ENCODE peak calls at places on chromosomes 11 and 22, in five cellular contexts. One of them, this sample, is unnamed.

GRCh38 chr11:83006877-83007330 is 64.8 kb downstream of the RAB30 start:
- DNase-seq in heart right ventricle: no peak
- DNase-seq in lower leg skin: no peak
- DNase-seq in A549: no peak
- DNase-seq in lower lobe of right lung: no peak
- DNase-seq in this sample: no peak

GRCh38 chr22:41913842-41914534 is 886 bp downstream of the SHISA8 start:
- DNase-seq in heart right ventricle: no peak
- DNase-seq in lower leg skin: no peak
- DNase-seq in A549: no peak
- DNase-seq in lower lobe of right lung: no peak
- DNase-seq in this sample: no peak

GRCh38 chr11:10742460-10743208 is 8.4 kb upstream of the CTR9 start:
- DNase-seq in heart right ventricle: no peak
- DNase-seq in lower leg skin: no peak
- DNase-seq in A549: no peak
- DNase-seq in lower lobe of right lung: no peak
- DNase-seq in this sample: no peak

GRCh38 chr11:118147502-118147901 is 5.1 kb downstream of the SCN4B start:
- DNase-seq in heart right ventricle: no peak
- DNase-seq in lower leg skin: no peak
- DNase-seq in A549: no peak
- DNase-seq in lower lobe of right lung: no peak
- DNase-seq in this sample: no peak

GRCh38 chr11:70645537-70645936 is 247.2 kb downstream of the CTTN start:
- DNase-seq in heart right ventricle: no peak
- DNase-seq in lower leg skin: no peak
- DNase-seq in A549: no peak
- DNase-seq in lower lobe of right lung: no peak
- DNase-seq in this sample: no peak

GRCh38 chr11:104728927-104729326 is 169.3 kb downstream of the CASP12 start:
- DNase-seq in heart right ventricle: no peak
- DNase-seq in lower leg skin: no peak
- DNase-seq in A549: no peak
- DNase-seq in lower lobe of right lung: no peak
- DNase-seq in this sample: no peak

GRCh38 chr11:119671048-119671447 is 58.0 kb downstream of the NECTIN1 start:
- DNase-seq in heart right ventricle: peak; percentile 85
- DNase-seq in lower leg skin: no peak
- DNase-seq in A549: no peak
- DNase-seq in lower lobe of right lung: no peak
- DNase-seq in this sample: no peak

GRCh38 chr22:46569848-46570695 is 32.7 kb upstream of the CELSR1 start:
- DNase-seq in heart right ventricle: no peak
- DNase-seq in lower leg skin: no peak
- DNase-seq in A549: no peak
- DNase-seq in lower lobe of right lung: peak; percentile 37
- DNase-seq in this sample: no peak

GRCh38 chr11:2303627-2304155 is 1.9 kb downstream of the TSPAN32 start:
- DNase-seq in heart right ventricle: peak; percentile 66
- DNase-seq in lower leg skin: peak; percentile 12
- DNase-seq in A549: no peak
- DNase-seq in lower lobe of right lung: peak; percentile 47
- DNase-seq in this sample: no peak

GRCh38 chr11:910589-911030 is at the start of gene CHID1:
- DNase-seq in heart right ventricle: peak; percentile 91
- DNase-seq in lower leg skin: peak; percentile 82
- DNase-seq in A549: peak; percentile 85
- DNase-seq in lower lobe of right lung: peak; percentile 90
- DNase-seq in this sample: peak; percentile 93

GRCh38 chr11:60951909-60952741 is at the start of gene SLC15A3:
- DNase-seq in heart right ventricle: peak; percentile 59
- DNase-seq in lower leg skin: peak; percentile 73
- DNase-seq in A549: no peak
- DNase-seq in lower lobe of right lung: peak; percentile 90
- DNase-seq in this sample: peak; percentile 88

GRCh38 chr11:119362741-119363080 is 16.2 kb upstream of the MFRP start:
- DNase-seq in heart right ventricle: no peak
- DNase-seq in lower leg skin: no peak
- DNase-seq in A549: no peak
- DNase-seq in lower lobe of right lung: no peak
- DNase-seq in this sample: no peak

GRCh38 chr11:26191193-26191592 is 140.7 kb upstream of the ANO3 start:
- DNase-seq in heart right ventricle: no peak
- DNase-seq in lower leg skin: no peak
- DNase-seq in A549: no peak
- DNase-seq in lower lobe of right lung: no peak
- DNase-seq in this sample: no peak

GRCh38 chr11:646214-646613 is 9.1 kb downstream of the DRD4 start:
- DNase-seq in heart right ventricle: no peak
- DNase-seq in lower leg skin: no peak
- DNase-seq in A549: no peak
- DNase-seq in lower lobe of right lung: no peak
- DNase-seq in this sample: no peak

GRCh38 chr11:66589996-66590675 is 2.7 kb downstream of the CCDC87 start:
- DNase-seq in heart right ventricle: no peak
- DNase-seq in lower leg skin: no peak
- DNase-seq in A549: no peak
- DNase-seq in lower lobe of right lung: no peak
- DNase-seq in this sample: no peak

GRCh38 chr11:67349927-67350465 is 3.4 kb downstream of the POLD4 start:
- DNase-seq in heart right ventricle: no peak
- DNase-seq in lower leg skin: no peak
- DNase-seq in A549: no peak
- DNase-seq in lower lobe of right lung: no peak
- DNase-seq in this sample: no peak

GRCh38 chr11:119207300-119207570 is 1.1 kb downstream of the CBL start:
- DNase-seq in heart right ventricle: no peak
- DNase-seq in lower leg skin: no peak
- DNase-seq in A549: no peak
- DNase-seq in lower lobe of right lung: no peak
- DNase-seq in this sample: no peak

GRCh38 chr11:68498313-68498712 is 37.8 kb downstream of the PPP6R3 start:
- DNase-seq in heart right ventricle: no peak
- DNase-seq in lower leg skin: no peak
- DNase-seq in A549: no peak
- DNase-seq in lower lobe of right lung: no peak
- DNase-seq in this sample: no peak

GRCh38 chr11:64444838-64445441 is 86.0 kb downstream of the RPS6KA4 start:
- DNase-seq in heart right ventricle: no peak
- DNase-seq in lower leg skin: no peak
- DNase-seq in A549: peak; percentile 61
- DNase-seq in lower lobe of right lung: no peak
- DNase-seq in this sample: no peak

GRCh38 chr22:25749420-25750169 is 7.6 kb downstream of the MYO18B start:
- DNase-seq in heart right ventricle: no peak
- DNase-seq in lower leg skin: no peak
- DNase-seq in A549: no peak
- DNase-seq in lower lobe of right lung: no peak
- DNase-seq in this sample: no peak

GRCh38 chr11:5291207-5291838 is 10.4 kb downstream of the OR51B4 start:
- DNase-seq in heart right ventricle: no peak
- DNase-seq in lower leg skin: no peak
- DNase-seq in A549: peak; percentile 73
- DNase-seq in lower lobe of right lung: no peak
- DNase-seq in this sample: no peak

GRCh38 chr11:3984896-3985295 is 109.7 kb upstream of the RRM1 start:
- DNase-seq in heart right ventricle: no peak
- DNase-seq in lower leg skin: no peak
- DNase-seq in A549: no peak
- DNase-seq in lower lobe of right lung: no peak
- DNase-seq in this sample: no peak

GRCh38 chr11:107549253-107549953 is 16.1 kb downstream of the ALKBH8 start:
- DNase-seq in heart right ventricle: no peak
- DNase-seq in lower leg skin: no peak
- DNase-seq in A549: peak; percentile 25
- DNase-seq in lower lobe of right lung: no peak
- DNase-seq in this sample: no peak

GRCh38 chr11:30984442-30984816 is 385.1 kb downstream of the DCDC1 start:
- DNase-seq in heart right ventricle: no peak
- DNase-seq in lower leg skin: no peak
- DNase-seq in A549: peak; percentile 79
- DNase-seq in lower lobe of right lung: no peak
- DNase-seq in this sample: no peak

GRCh38 chr11:110912437-110912836 is 200.2 kb upstream of the ARHGAP20 start:
- DNase-seq in heart right ventricle: no peak
- DNase-seq in lower leg skin: no peak
- DNase-seq in A549: no peak
- DNase-seq in lower lobe of right lung: no peak
- DNase-seq in this sample: no peak

GRCh38 chr11:68762481-68762880 is 11.2 kb upstream of the TESMIN start:
- DNase-seq in heart right ventricle: no peak
- DNase-seq in lower leg skin: no peak
- DNase-seq in A549: no peak
- DNase-seq in lower lobe of right lung: no peak
- DNase-seq in this sample: no peak

GRCh38 chr22:35784633-35785032 is 67.0 kb downstream of the APOL5 start:
- DNase-seq in heart right ventricle: no peak
- DNase-seq in lower leg skin: no peak
- DNase-seq in A549: no peak
- DNase-seq in lower lobe of right lung: no peak
- DNase-seq in this sample: no peak

GRCh38 chr22:44526431-44527115 is 28.5 kb upstream of the RTL6 start:
- DNase-seq in heart right ventricle: no peak
- DNase-seq in lower leg skin: no peak
- DNase-seq in A549: no peak
- DNase-seq in lower lobe of right lung: no peak
- DNase-seq in this sample: no peak

GRCh38 chr11:17475666-17476316 is 854 bp downstream of the ABCC8 start:
- DNase-seq in heart right ventricle: no peak
- DNase-seq in lower leg skin: no peak
- DNase-seq in A549: no peak
- DNase-seq in lower lobe of right lung: no peak
- DNase-seq in this sample: no peak
- H3K4me3 ChIP-seq in heart right ventricle: peak overlapping the region; percentile 57
- H3K4me3 ChIP-seq in lower leg skin: no peak overlapping the region
- H3K4me3 ChIP-seq in A549: peak overlapping the region; percentile 67
- H3K4me3 ChIP-seq in lower lobe of right lung: peak overlapping the region; percentile 28
- H3K4me3 ChIP-seq in this sample: no peak overlapping the region

GRCh38 chr11:57778318-57779037 is 16.9 kb downstream of the CTNND1 start:
- DNase-seq in heart right ventricle: peak; percentile 88
- DNase-seq in lower leg skin: peak; percentile 74
- DNase-seq in A549: peak; percentile 94
- DNase-seq in lower lobe of right lung: peak; percentile 93
- DNase-seq in this sample: peak; percentile 90
- H3K4me3 ChIP-seq in heart right ventricle: peak overlapping the region; percentile 41
- H3K4me3 ChIP-seq in lower leg skin: no peak overlapping the region
- H3K4me3 ChIP-seq in A549: peak overlapping the region; percentile 31
- H3K4me3 ChIP-seq in lower lobe of right lung: peak overlapping the region; percentile 33
- H3K4me3 ChIP-seq in this sample: peak overlapping the region; percentile 32

DNA sequence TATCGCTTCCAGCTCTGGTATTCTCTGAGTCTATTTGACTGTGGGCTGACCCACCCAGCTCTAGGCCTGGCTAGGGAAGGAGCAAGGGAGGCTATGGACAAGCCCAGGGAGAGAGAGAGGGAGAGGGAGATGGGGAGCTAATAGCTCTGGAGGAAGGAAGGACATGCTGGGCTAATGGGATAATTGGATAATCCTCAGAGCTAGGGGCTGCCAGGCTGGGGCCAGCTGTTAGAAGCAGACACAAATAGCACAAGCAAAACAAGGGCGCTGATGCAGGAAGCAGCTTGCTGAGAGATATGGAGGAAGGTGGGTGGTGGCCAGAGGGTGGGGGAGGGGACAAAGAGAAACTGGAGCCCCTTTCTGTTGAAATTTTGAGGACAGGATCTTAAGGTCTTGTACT is 23.2 kb downstream of the ADORA2A start:
- DNase-seq in heart right ventricle: no peak
- DNase-seq in lower leg skin: no peak
- DNase-seq in A549: no peak
- DNase-seq in lower lobe of right lung: no peak
- DNase-seq in this sample: no peak
- H3K4me3 ChIP-seq in heart right ventricle: no peak overlapping the region
- H3K4me3 ChIP-seq in lower leg skin: no peak overlapping the region
- H3K4me3 ChIP-seq in A549: no peak overlapping the region
- H3K4me3 ChIP-seq in lower lobe of right lung: no peak overlapping the region
- H3K4me3 ChIP-seq in this sample: no peak overlapping the region

GRCh38 chr22:47696776-47697175 is 934.3 kb downstream of the TBC1D22A start:
- DNase-seq in heart right ventricle: no peak
- DNase-seq in lower leg skin: no peak
- DNase-seq in A549: no peak
- DNase-seq in lower lobe of right lung: no peak
- DNase-seq in this sample: no peak

GRCh38 chr22:47694536-47694935 is 932.1 kb downstream of the TBC1D22A start:
- DNase-seq in heart right ventricle: no peak
- DNase-seq in lower leg skin: no peak
- DNase-seq in A549: no peak
- DNase-seq in lower lobe of right lung: no peak
- DNase-seq in this sample: no peak

GRCh38 chr22:47695176-47695575 is 932.7 kb downstream of the TBC1D22A start:
- DNase-seq in heart right ventricle: no peak
- DNase-seq in lower leg skin: no peak
- DNase-seq in A549: no peak
- DNase-seq in lower lobe of right lung: no peak
- DNase-seq in this sample: no peak

GRCh38 chr22:47697861-47698260 is 935.4 kb downstream of the TBC1D22A start:
- DNase-seq in heart right ventricle: no peak
- DNase-seq in lower leg skin: no peak
- DNase-seq in A549: no peak
- DNase-seq in lower lobe of right lung: no peak
- DNase-seq in this sample: no peak

DNA sequence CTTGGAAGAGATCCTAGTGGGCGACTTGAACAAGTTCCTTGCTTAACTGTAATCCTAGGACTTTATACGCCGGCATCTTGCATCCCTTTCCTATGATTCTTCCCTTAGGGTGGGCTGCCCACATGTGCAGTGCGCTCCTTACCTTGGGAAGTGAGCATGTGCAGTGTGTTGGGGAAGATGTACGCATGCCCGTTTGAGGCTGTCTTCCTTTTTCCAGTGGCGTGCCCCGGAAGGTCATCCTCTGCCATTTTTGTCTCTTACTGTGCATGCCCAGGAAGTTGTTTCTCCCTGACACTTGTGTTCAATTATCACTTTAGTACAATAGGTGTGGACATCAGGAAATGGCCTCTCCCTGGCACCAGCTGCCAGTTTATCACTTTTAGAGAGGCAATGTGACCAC is 936.5 kb downstream of the TBC1D22A start:
- DNase-seq in heart right ventricle: no peak
- DNase-seq in lower leg skin: no peak
- DNase-seq in A549: no peak
- DNase-seq in lower lobe of right lung: no peak
- DNase-seq in this sample: no peak
- H3K4me3 ChIP-seq in heart right ventricle: no peak overlapping the region
- H3K4me3 ChIP-seq in lower leg skin: no peak overlapping the region
- H3K4me3 ChIP-seq in A549: no peak overlapping the region
- H3K4me3 ChIP-seq in lower lobe of right lung: no peak overlapping the region
- H3K4me3 ChIP-seq in this sample: no peak overlapping the region

GRCh38 chr22:31943206-31943975 is 944 bp upstream of the YWHAH start:
- DNase-seq in heart right ventricle: no peak
- DNase-seq in lower leg skin: no peak
- DNase-seq in A549: no peak
- DNase-seq in lower lobe of right lung: no peak
- DNase-seq in this sample: no peak
- H3K4me3 ChIP-seq in heart right ventricle: peak overlapping the region; percentile 95
- H3K4me3 ChIP-seq in lower leg skin: peak overlapping the region; percentile 1
- H3K4me3 ChIP-seq in A549: peak overlapping the region; percentile 96
- H3K4me3 ChIP-seq in lower lobe of right lung: peak overlapping the region; percentile 92
- H3K4me3 ChIP-seq in this sample: peak overlapping the region; percentile 97